ENCODE peak calls at places on chromosome 1, in five cellular contexts. Y is transverse colon, O is uterus, N is endothelial cell of umbilical vein, M is ovary. G is an unnamed sample.
A peak's percentile ranks its signal among the peaks of the same experiment; 100 is the strongest.

GRCh38 chr1:155978325-155978972 is at the start of gene ARHGEF2:
- DNase-seq in Y (peak; percentile 89), O (peak; percentile 84), N (peak; percentile 50), M (peak; percentile 84), G (peak; percentile 81)

GRCh38 chr1:10779201-10779600 is 17.2 kb downstream of the CASZ1 start:
- DNase-seq in Y (peak; percentile 86), O (no peak), N (no peak), M (no peak), G (peak; percentile 91)

GRCh38 chr1:180187626-180188025 is 33.0 kb downstream of the QSOX1 start:
- DNase-seq in Y (no peak), O (no peak), N (no peak), M (no peak), G (no peak)

GRCh38 chr1:22218618-22219250 is 75.8 kb upstream of the WNT4 start:
- DNase-seq in Y (no peak), O (no peak), N (no peak), M (no peak), G (no peak)

GRCh38 chr1:225228871-225229303 is 199.0 kb downstream of the LBR start:
- DNase-seq in Y (no peak), O (no peak), N (no peak), M (no peak), G (no peak)

GRCh38 chr1:5999711-6000443 is 7.7 kb upstream of the NPHP4 start:
- DNase-seq in Y (no peak), O (no peak), N (no peak), M (peak; percentile 31), G (no peak)

GRCh38 chr1:101474039-101474665 is 237.3 kb downstream of the S1PR1 start:
- DNase-seq in Y (no peak), O (no peak), N (peak; percentile 19), M (no peak), G (peak; percentile 2)

GRCh38 chr1:247077234-247077633 is 1.4 kb downstream of the ZNF670 start:
- DNase-seq in Y (no peak), O (no peak), N (peak; percentile 7), M (no peak), G (no peak)

GRCh38 chr1:205444931-205445652 is 10.8 kb downstream of the BLACAT1 start:
- DNase-seq in Y (peak; percentile 35), O (peak; percentile 51), N (no peak), M (no peak), G (no peak)

GRCh38 chr1:66925944-66926343 is 1.2 kb downstream of the MIER1 start:
- DNase-seq in Y (no peak), O (no peak), N (no peak), M (no peak), G (no peak)

GRCh38 chr1:205183676-205184335 is 27.7 kb downstream of the DSTYK start:
- DNase-seq in Y (no peak), O (no peak), N (no peak), M (no peak), G (no peak)

GRCh38 chr1:247111636-247112478 is 7.7 kb upstream of the ZNF669 start:
- DNase-seq in Y (peak; percentile 69), O (peak; percentile 60), N (peak; percentile 22), M (peak; percentile 79), G (peak; percentile 72)

GRCh38 chr1:89978763-89979162 is 16.1 kb upstream of the ZNF326 start:
- DNase-seq in Y (no peak), O (no peak), N (no peak), M (no peak), G (peak; percentile 34)

GRCh38 chr1:44808063-44808937 is at the start of gene BTBD19:
- DNase-seq in Y (peak; percentile 64), O (peak; percentile 91), N (peak; percentile 88), M (peak; percentile 93), G (no peak)

GRCh38 chr1:20009212-20009611 is 29.8 kb upstream of the PLA2G2A start:
- DNase-seq in Y (no peak), O (no peak), N (no peak), M (no peak), G (no peak)

GRCh38 chr1:228064741-228065542 is 17.6 kb upstream of the ARF1 start:
- DNase-seq in Y (no peak), O (no peak), N (no peak), M (no peak), G (no peak)

GRCh38 chr1:39808784-39809517 is 20.3 kb upstream of the BMP8B start:
- DNase-seq in Y (no peak), O (no peak), N (no peak), M (no peak), G (no peak)

GRCh38 chr1:24929876-24930702 is at the start of gene RUNX3:
- DNase-seq in Y (peak; percentile 83), O (no peak), N (no peak), M (no peak), G (no peak)

GRCh38 chr1:51237313-51237700 is 1.2 kb downstream of the RNF11 start:
- DNase-seq in Y (no peak), O (no peak), N (no peak), M (no peak), G (no peak)

GRCh38 chr1:100866041-100866900 is 28.4 kb downstream of the EXTL2 start:
- DNase-seq in Y (no peak), O (no peak), N (peak; percentile 78), M (no peak), G (no peak)

GRCh38 chr1:118366296-118366695 is 181.3 kb upstream of the SPAG17 start:
- DNase-seq in Y (no peak), O (no peak), N (no peak), M (no peak), G (no peak)

GRCh38 chr1:101136739-101137138 is 100.1 kb upstream of the S1PR1 start:
- DNase-seq in Y (no peak), O (no peak), N (peak; percentile 91), M (no peak), G (no peak)

GRCh38 chr1:117605164-117605810 is 561 bp upstream of the TENT5C start:
- DNase-seq in Y (no peak), O (no peak), N (no peak), M (no peak), G (no peak)

GRCh38 chr1:109828756-109829505 is 65.2 kb upstream of the EPS8L3 start:
- DNase-seq in Y (no peak), O (no peak), N (no peak), M (no peak), G (no peak)

GRCh38 chr1:5943373-5944068 is 48.7 kb downstream of the NPHP4 start:
- DNase-seq in Y (no peak), O (no peak), N (no peak), M (no peak), G (no peak)

GRCh38 chr1:8082945-8083344 is 56.8 kb upstream of the ERRFI1 start:
- DNase-seq in Y (no peak), O (no peak), N (no peak), M (no peak), G (no peak)
- TF ChIP-seq POLR2A in Y (no peak), O (no peak), N (no peak), M (no peak), G (no peak)

GRCh38 chr1:91400133-91400725 is 4.4 kb downstream of the HFM1 start:
- DNase-seq in Y (no peak), O (no peak), N (no peak), M (no peak), G (no peak)

GRCh38 chr1:91402023-91402422 is 2.6 kb downstream of the HFM1 start:
- DNase-seq in Y (no peak), O (no peak), N (peak; percentile 26), M (no peak), G (no peak)

GRCh38 chr1:91406773-91407389 is 2.2 kb upstream of the HFM1 start:
- DNase-seq in Y (no peak), O (no peak), N (no peak), M (no peak), G (no peak)

DNA sequence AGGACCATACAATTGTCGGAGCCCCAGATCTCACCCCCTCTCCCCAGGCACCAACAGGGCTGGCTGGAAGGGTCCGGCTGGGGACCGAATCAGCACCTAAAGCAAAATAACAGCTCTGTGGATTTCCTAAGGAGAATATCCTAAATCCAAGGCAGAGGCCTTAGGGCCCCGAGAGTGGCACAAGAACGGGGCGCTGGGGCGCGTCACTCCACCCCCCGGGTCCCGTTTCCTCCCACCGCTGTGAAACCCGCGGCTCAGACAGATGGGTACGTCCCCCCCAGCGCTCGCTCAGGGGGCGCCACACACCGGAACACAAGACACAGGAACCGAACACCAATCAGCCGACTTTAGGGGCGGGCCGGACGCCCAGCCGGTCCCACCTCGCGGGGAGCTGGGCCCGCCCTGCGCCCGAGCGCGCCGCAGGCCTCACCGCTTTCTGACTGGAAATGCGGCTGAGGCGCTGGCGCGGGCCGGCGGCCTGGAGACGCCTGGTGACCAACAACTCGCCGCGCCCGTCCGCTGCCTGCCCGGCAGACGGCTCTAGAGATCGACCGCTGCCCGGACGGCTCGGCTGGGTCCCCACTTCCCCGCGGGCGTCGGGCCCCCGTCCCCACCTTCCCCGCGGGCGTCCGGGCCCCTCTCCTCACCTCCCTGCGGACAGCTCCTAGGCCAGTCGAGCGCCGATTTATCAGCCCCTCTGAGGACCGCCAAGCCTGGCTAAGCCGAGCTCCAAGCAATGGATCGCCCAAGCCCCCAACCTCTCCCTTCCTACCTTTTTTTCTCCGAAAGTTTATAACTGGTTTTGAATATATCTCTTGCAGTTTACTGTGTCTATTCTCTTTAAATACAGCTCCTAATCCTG is at the start of gene HFM1:
- DNase-seq in Y (peak; percentile 61), O (peak; percentile 84), N (peak; percentile 58), M (peak; percentile 91), G (peak; percentile 9)
- TF ChIP-seq POLR2A in Y (no peak), O (peak; percentile 67), N (no peak), M (peak; percentile 41), G (no peak)

GRCh38 chr1:62417351-62417999 is 19.4 kb upstream of the USP1 start:
- DNase-seq in Y (no peak), O (no peak), N (no peak), M (no peak), G (no peak)

GRCh38 chr1:62420214-62420613 is 16.6 kb upstream of the USP1 start:
- DNase-seq in Y (no peak), O (no peak), N (no peak), M (no peak), G (no peak)

GRCh38 chr1:62415687-62416086 is 21.2 kb upstream of the USP1 start:
- DNase-seq in Y (no peak), O (no peak), N (no peak), M (no peak), G (no peak)
- TF ChIP-seq POLR2A in Y (no peak), O (no peak), N (no peak), M (no peak), G (no peak)

DNA sequence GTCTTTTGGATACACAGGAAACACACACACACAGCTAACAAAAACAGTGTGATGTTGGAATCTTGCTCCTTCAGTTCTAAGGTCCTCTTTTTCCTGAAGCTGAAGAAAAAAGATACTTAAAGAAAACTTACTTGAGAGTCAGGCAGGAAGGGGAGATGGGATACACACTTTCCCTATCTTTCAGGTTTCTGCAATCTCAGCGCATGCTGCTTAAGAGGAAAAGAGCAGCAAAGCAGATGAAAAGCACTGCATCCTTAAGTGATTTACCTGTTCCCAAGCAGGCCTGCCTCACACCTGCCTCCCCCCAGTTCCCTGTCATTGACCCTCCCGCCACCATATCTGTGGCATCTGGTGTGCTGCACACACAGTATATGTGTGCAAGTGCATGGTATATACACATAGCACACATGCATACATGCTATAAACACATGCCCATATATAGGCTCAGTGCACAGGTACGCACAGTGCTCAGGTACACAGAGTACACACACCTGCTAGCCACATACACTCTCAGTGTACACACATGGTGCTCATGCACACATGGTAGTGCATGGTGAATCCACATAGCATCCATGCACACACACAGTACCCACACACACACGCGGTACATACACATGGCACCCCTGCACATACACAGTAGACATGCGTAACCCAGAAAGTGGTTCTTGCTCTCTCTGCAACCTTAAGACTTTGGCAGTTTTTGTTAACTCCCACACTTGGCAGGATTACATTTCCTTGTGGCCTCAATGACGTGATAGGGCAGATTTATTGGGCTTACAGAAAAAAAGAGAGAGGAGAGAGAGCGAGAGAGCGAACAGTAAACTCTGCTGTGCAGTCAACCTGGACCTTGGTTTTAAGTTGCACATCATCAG is 166.9 kb downstream of the TOMM20 start:
- DNase-seq in Y (no peak), O (no peak), N (peak; percentile 68), M (no peak), G (peak; percentile 23)
- TF ChIP-seq POLR2A in Y (peak; percentile 72), O (no peak), N (no peak), M (no peak), G (peak; percentile 17)